ENCODE peak calls at places on chromosomes 7 and 10, in five cellular contexts. T, W, M, A and C are unnamed samples.

GRCh38 chr10:62020362-62020730 is 118.8 kb downstream of the ARID5B start:
- DNase-seq in T (no peak), W (no peak), M (no peak), A (no peak), C (no peak)

GRCh38 chr10:114970515-114970914 is 32.5 kb downstream of the TRUB1 start:
- DNase-seq in T (no peak), W (no peak), M (no peak), A (no peak), C (no peak)

GRCh38 chr7:129168219-129168991 is 20.0 kb upstream of the SMO start:
- DNase-seq in T (no peak), W (no peak), M (no peak), A (no peak), C (no peak)

GRCh38 chr10:1273372-1274097 is 217.3 kb downstream of the WDR37 start:
- DNase-seq in T (no peak), W (no peak), M (no peak), A (no peak), C (no peak)

GRCh38 chr7:69764071-69764470 is 165.8 kb downstream of the AUTS2 start:
- DNase-seq in T (no peak), W (no peak), M (no peak), A (no peak), C (no peak)

GRCh38 chr10:19811517-19811916 is 4.7 kb upstream of the PLXDC2 start:
- DNase-seq in T (no peak), W (peak), M (peak), A (no peak), C (no peak)

GRCh38 chr10:8158439-8159071 is 104.1 kb downstream of the GATA3 start:
- DNase-seq in T (no peak), W (peak), M (no peak), A (no peak), C (no peak)

GRCh38 chr7:111531993-111532392 is 30.3 kb downstream of the IMMP2L start:
- DNase-seq in T (no peak), W (no peak), M (no peak), A (no peak), C (no peak)

GRCh38 chr7:159091480-159092475 is 52.9 kb downstream of the VIPR2 start:
- DNase-seq in T (no peak), W (no peak), M (no peak), A (no peak), C (no peak)

GRCh38 chr10:91034042-91034441 is 113.2 kb upstream of the ANKRD1 start:
- DNase-seq in T (no peak), W (no peak), M (no peak), A (no peak), C (no peak)

GRCh38 chr10:102501201-102502028 is 1.1 kb downstream of the ACTR1A start:
- DNase-seq in T (no peak), W (no peak), M (no peak), A (no peak), C (no peak)

GRCh38 chr10:3068968-3069737 is 1.8 kb downstream of the PFKP start:
- DNase-seq in T (no peak), W (peak), M (no peak), A (no peak), C (no peak)

GRCh38 chr10:49387029-49387428 is 8.9 kb downstream of the DRGX start:
- DNase-seq in T (no peak), W (no peak), M (no peak), A (no peak), C (no peak)

GRCh38 chr10:35641430-35642015 is 573 bp downstream of the FZD8 start:
- DNase-seq in T (no peak), W (no peak), M (peak), A (peak), C (no peak)

GRCh38 chr7:82789883-82790609 is 346.5 kb upstream of the CACNA2D1 start:
- DNase-seq in T (no peak), W (no peak), M (no peak), A (no peak), C (no peak)

GRCh38 chr10:31136951-31137885 is 105.6 kb upstream of the ZNF438 start:
- DNase-seq in T (no peak), W (no peak), M (no peak), A (no peak), C (no peak)

GRCh38 chr10:86943316-86944030 is 13.9 kb downstream of the MMRN2 start:
- DNase-seq in T (no peak), W (no peak), M (no peak), A (no peak), C (no peak)

GRCh38 chr7:831596-832291 is 532 bp upstream of the SUN1 start:
- DNase-seq in T (no peak), W (no peak), M (peak), A (no peak), C (no peak)

GRCh38 chr10:124119933-124120332 is 26.5 kb upstream of the CHST15 start:
- DNase-seq in T (no peak), W (peak), M (peak), A (peak), C (peak)

GRCh38 chr7:54888736-54889082 is 129.7 kb upstream of the SEC61G start:
- DNase-seq in T (no peak), W (no peak), M (no peak), A (no peak), C (no peak)

GRCh38 chr7:33764752-33765451 is 140.4 kb upstream of the BMPER start:
- DNase-seq in T (peak), W (no peak), M (no peak), A (no peak), C (no peak)

GRCh38 chr7:146956323-146956722 is 839.7 kb downstream of the CNTNAP2 start:
- DNase-seq in T (no peak), W (no peak), M (no peak), A (no peak), C (no peak)

GRCh38 chr10:12905067-12905466 is 96.4 kb downstream of the CCDC3 start:
- DNase-seq in T (no peak), W (no peak), M (no peak), A (no peak), C (no peak)

GRCh38 chr10:122407375-122408125 is 33.0 kb downstream of the PLEKHA1 start:
- DNase-seq in T (no peak), W (no peak), M (peak), A (no peak), C (no peak)

GRCh38 chr7:3174515-3175318 is 126.3 kb upstream of the SDK1 start:
- DNase-seq in T (no peak), W (no peak), M (no peak), A (no peak), C (no peak)

GRCh38 chr10:93813507-93814465 is 56.0 kb downstream of the LGI1 start:
- DNase-seq in T (peak), W (peak), M (no peak), A (peak), C (peak)

GRCh38 chr7:105799006-105799405 is 77.4 kb downstream of the ATXN7L1 start:
- DNase-seq in T (no peak), W (no peak), M (no peak), A (no peak), C (no peak)

GRCh38 chr10:24269476-24269875 is 60.5 kb downstream of the KIAA1217 start:
- DNase-seq in T (no peak), W (no peak), M (no peak), A (no peak), C (no peak)

GRCh38 chr7:124201768-124202349 is 169.0 kb upstream of the TMEM229A start:
- DNase-seq in T (no peak), W (no peak), M (no peak), A (no peak), C (no peak)

GRCh38 chr7:83821866-83822265 is 172.9 kb upstream of the SEMA3E start:
- DNase-seq in T (no peak), W (no peak), M (no peak), A (no peak), C (no peak)

GRCh38 chr7:19932549-19933249 is 159.3 kb upstream of the TMEM196 start:
- DNase-seq in T (peak), W (no peak), M (no peak), A (no peak), C (no peak)

GRCh38 chr7:16585540-16585939 is 58.9 kb downstream of the LRRC72 start:
- DNase-seq in T (no peak), W (no peak), M (no peak), A (no peak), C (no peak)

GRCh38 chr10:13789448-13789829 is 202.7 kb downstream of the PRPF18 start:
- DNase-seq in T (no peak), W (no peak), M (no peak), A (no peak), C (no peak)

GRCh38 chr7:153021542-153021941 is 262.0 kb downstream of the ACTR3B start:
- DNase-seq in T (no peak), W (no peak), M (no peak), A (no peak), C (no peak)

GRCh38 chr10:55091691-55092328 is 290.8 kb upstream of the PCDH15 start:
- DNase-seq in T (no peak), W (no peak), M (no peak), A (no peak), C (no peak)
- TF ChIP-seq CTCF in T (peak), W (peak), M (no peak), A (peak), C (peak)

GRCh38 chr7:28133872-28134271 is 46.7 kb downstream of the JAZF1 start:
- DNase-seq in T (no peak), W (no peak), M (no peak), A (no peak), C (no peak)
- H3K27ac ChIP-seq in T (no peak), W (no peak), M (peak), A (no peak), C (no peak)

GRCh38 chr10:21516270-21517131 is 9.0 kb downstream of the SKIDA1 start:
- DNase-seq in T (peak), W (peak), M (peak), A (peak), C (peak)
- H3K4me3 ChIP-seq in T (peak), W (peak), M (peak), A (peak), C (peak)

GRCh38 chr7:39951943-39952194 is 1.8 kb downstream of the CDK13 start:
- DNase-seq in T (no peak), W (no peak), M (no peak), A (no peak), C (no peak)

GRCh38 chr7:39952378-39952777 is 2.3 kb downstream of the CDK13 start:
- DNase-seq in T (no peak), W (no peak), M (no peak), A (no peak), C (no peak)

GRCh38 chr7:39950473-39951155 is 558 bp downstream of the CDK13 start:
- DNase-seq in T (peak), W (peak), M (no peak), A (peak), C (peak)

GRCh38 chr7:39949980-39950472 is at the start of gene CDK13:
- DNase-seq in T (peak), W (peak), M (peak), A (peak), C (peak)

GRCh38 chr7:39951156-39951942 is 1.3 kb downstream of the CDK13 start:
- DNase-seq in T (peak), W (peak), M (peak), A (peak), C (peak)
- TF ChIP-seq CTCF in T (no peak), W (peak), M (peak), A (peak), C (peak)

GRCh38 chr10:73874267-73875138 is at the start of gene CAMK2G:
- DNase-seq in T (peak), W (peak), M (peak), A (peak), C (peak)

GRCh38 chr10:73873843-73874215 is 526 bp downstream of the CAMK2G start:
- DNase-seq in T (peak), W (peak), M (no peak), A (no peak), C (no peak)

GRCh38 chr10:73875139-73875475 is 752 bp upstream of the CAMK2G start:
- DNase-seq in T (no peak), W (no peak), M (no peak), A (no peak), C (no peak)

GRCh38 chr10:73871915-73872710 is 2.2 kb downstream of the CAMK2G start:
- DNase-seq in T (no peak), W (no peak), M (no peak), A (no peak), C (no peak)

DNA sequence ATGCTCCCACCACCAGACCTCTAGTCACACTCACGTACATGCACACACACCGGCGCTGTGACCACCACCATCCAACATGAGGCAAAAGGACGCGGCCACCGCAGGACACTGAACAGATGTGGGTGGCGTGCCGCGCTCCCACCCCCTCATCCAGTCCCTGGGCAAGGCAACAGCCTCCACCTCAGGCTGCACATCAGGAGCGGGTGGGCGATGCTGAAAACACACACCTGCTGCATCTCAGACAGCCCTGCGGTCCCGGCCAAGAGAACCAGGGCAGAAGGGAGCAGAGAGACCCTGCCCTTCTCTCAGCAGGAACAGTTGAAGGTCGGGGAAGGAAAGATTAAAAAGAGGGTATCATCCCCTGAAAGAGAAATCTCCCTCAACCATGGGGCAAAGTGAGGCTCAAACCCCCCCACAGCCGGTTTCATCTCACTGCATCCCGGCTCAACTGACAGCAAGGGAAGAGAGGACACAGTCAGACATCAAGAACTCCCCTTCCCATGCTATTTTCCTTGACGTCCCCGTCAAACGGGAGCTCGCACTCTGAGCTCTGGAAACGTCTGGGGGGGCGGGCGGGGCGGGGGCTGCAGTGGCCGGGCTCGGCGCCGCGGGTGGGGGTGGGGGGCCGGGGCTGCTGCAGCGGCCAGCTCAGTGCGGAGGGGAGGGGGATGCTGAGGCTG is 1.1 kb downstream of the CAMK2G start:
- DNase-seq in T (no peak), W (no peak), M (no peak), A (no peak), C (no peak)
- H3K27ac ChIP-seq in T (no peak), W (no peak), M (peak), A (no peak), C (no peak)

DNA sequence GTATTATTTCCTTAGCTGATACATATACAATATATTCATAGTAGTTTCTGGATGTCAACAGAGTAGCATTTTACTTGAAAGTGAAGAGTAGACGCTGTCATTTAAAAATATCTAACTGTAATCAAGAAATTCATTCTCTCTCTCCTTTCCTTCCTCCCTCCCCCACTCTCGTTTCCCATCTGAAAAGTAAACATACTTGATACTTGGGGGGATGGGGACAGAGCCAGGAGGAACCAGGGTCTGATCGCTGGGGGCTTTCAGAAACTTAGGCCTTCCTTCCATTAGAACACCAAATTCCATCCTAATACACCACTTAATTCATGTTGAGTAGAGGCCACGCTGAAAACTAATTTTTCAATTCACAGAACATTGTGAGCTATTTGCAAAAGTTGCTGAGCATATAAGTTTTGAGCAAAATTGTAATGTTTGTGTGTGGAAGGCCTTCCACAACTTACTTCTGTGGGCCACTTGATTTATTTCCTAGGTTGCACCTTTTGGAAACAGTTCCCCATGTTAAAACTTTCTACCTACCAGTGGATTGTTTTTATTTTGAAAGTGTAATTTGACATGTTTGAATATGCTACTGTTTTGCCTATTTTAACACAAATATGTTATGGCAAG is 35.3 kb downstream of the CNPY1 start:
- DNase-seq in T (no peak), W (no peak), M (no peak), A (no peak), C (no peak)
- H3K4me3 ChIP-seq in T (no peak), W (no peak), M (no peak), A (no peak), C (no peak)